ENCODE peak calls at places on chromosomes 2 and 18, in six cellular contexts. T is right atrium auricular region, A is ovary, D is esophagus squamous epithelium, V is RWPE2, F is right cardiac atrium. Y is an unnamed sample. For H3K4me1 and H3K9me3, the result is how much of the 10 kb centered on the place peaks cover.

GRCh38 chr2:240567872-240568677 is at the start of gene RNPEPL1:
- DNase-seq in F (peak), A (peak), D (no peak), V (peak), T (no peak), Y (peak)

GRCh38 chr2:161422812-161423211 is 6.7 kb downstream of the TBR1 start:
- DNase-seq in V (no peak), A (no peak), T (no peak), F (no peak), D (no peak), Y (no peak)

GRCh38 chr2:215843579-215843978 is 169.8 kb downstream of the MREG start:
- DNase-seq in V (no peak), F (peak), A (no peak), T (peak), D (no peak), Y (no peak)

GRCh38 chr18:12944724-12945123 is 3.1 kb upstream of the SEH1L start:
- DNase-seq in F (peak), D (no peak), V (no peak), T (peak), A (no peak), Y (no peak)

GRCh38 chr18:55096261-55097026 is 137.2 kb upstream of the CCDC68 start:
- DNase-seq in F (peak), D (no peak), V (no peak), T (no peak), A (peak), Y (no peak)

GRCh38 chr18:42087876-42088275 is 132.8 kb downstream of the PIK3C3 start:
- DNase-seq in D (no peak), F (no peak), A (no peak), V (no peak), T (no peak), Y (no peak)

GRCh38 chr2:186170693-186171092 is 315.4 kb upstream of the ZC3H15 start:
- DNase-seq in D (no peak), F (no peak), A (no peak), T (no peak), V (no peak), Y (no peak)

GRCh38 chr2:71423817-71424420 is 29.4 kb upstream of the DYSF start:
- DNase-seq in D (no peak), V (no peak), F (no peak), T (no peak), A (no peak), Y (no peak)

GRCh38 chr18:59514193-59514592 is 155.1 kb upstream of the LMAN1 start:
- DNase-seq in A (peak), F (peak), T (peak), D (no peak), V (no peak), Y (no peak)

GRCh38 chr18:63578357-63578958 is 8.7 kb upstream of the SERPINB13 start:
- DNase-seq in D (no peak), T (no peak), A (no peak), F (no peak), V (no peak), Y (no peak)

GRCh38 chr2:172734711-172735645 is 667 bp upstream of the RAPGEF4 start:
- DNase-seq in D (no peak), F (no peak), T (no peak), A (no peak), V (no peak), Y (no peak)

GRCh38 chr2:54233832-54234649 is 22.0 kb downstream of the TSPYL6 start:
- DNase-seq in A (no peak), D (no peak), T (no peak), V (no peak), F (no peak), Y (no peak)

GRCh38 chr2:162482463-162482862 is 138.5 kb downstream of the GCA start:
- DNase-seq in F (no peak), D (no peak), A (no peak), V (no peak), T (no peak), Y (no peak)

GRCh38 chr18:63070750-63071502 is 248.6 kb downstream of the BCL2 start:
- DNase-seq in D (no peak), F (no peak), A (no peak), V (no peak), T (no peak), Y (no peak)

GRCh38 chr2:195406886-195407603 is 250.0 kb upstream of the SLC39A10 start:
- DNase-seq in F (no peak), A (no peak), T (no peak), V (no peak), D (no peak), Y (no peak)

GRCh38 chr2:144624451-144624850 is 104.5 kb upstream of the ZEB2 start:
- DNase-seq in F (no peak), V (no peak), T (no peak), A (no peak), D (no peak), Y (no peak)

GRCh38 chr2:220005362-220005761 is 377.9 kb downstream of the SLC4A3 start:
- DNase-seq in T (no peak), A (no peak), V (no peak), F (no peak), D (no peak), Y (no peak)

GRCh38 chr18:75407468-75408437 is 19.8 kb downstream of the SMIM21 start:
- DNase-seq in A (no peak), D (no peak), F (no peak), V (no peak), T (no peak), Y (no peak)

GRCh38 chr18:54679318-54680149 is 88.5 kb downstream of the DYNAP start:
- DNase-seq in F (no peak), D (no peak), A (no peak), T (no peak), V (no peak), Y (no peak)

GRCh38 chr2:1572638-1573037 is 159.4 kb downstream of the TPO start:
- DNase-seq in T (peak), F (peak), D (no peak), V (peak), A (no peak), Y (no peak)

GRCh38 chr2:19746611-19747309 is 155.0 kb downstream of the TTC32 start:
- DNase-seq in A (no peak), T (peak), F (no peak), D (no peak), V (no peak), Y (no peak)

GRCh38 chr2:4653989-4654388 is 950.6 kb downstream of the DCDC2C start:
- DNase-seq in T (no peak), V (no peak), A (no peak), F (no peak), D (no peak), Y (no peak)

GRCh38 chr2:204180671-204181070 is 244.1 kb downstream of the ICOS start:
- DNase-seq in T (no peak), A (no peak), V (no peak), D (no peak), F (no peak), Y (no peak)

GRCh38 chr2:30226144-30227032 is 4.9 kb upstream of the LBH start:
- DNase-seq in D (no peak), F (no peak), A (peak), T (no peak), V (no peak), Y (no peak)

GRCh38 chr2:64658269-64658668 is 4.6 kb upstream of the SERTAD2 start:
- DNase-seq in F (no peak), T (no peak), D (no peak), V (no peak), A (no peak), Y (no peak)

GRCh38 chr2:214830794-214831346 is 21.4 kb upstream of the BARD1 start:
- DNase-seq in V (no peak), A (no peak), D (no peak), F (no peak), T (no peak), Y (no peak)

GRCh38 chr2:186912979-186913378 is 64.0 kb upstream of the ZSWIM2 start:
- DNase-seq in F (no peak), D (no peak), V (no peak), A (no peak), T (no peak), Y (no peak)

GRCh38 chr2:180196419-180196977 is 189.4 kb upstream of the CWC22 start:
- DNase-seq in F (no peak), V (no peak), D (no peak), A (no peak), T (no peak), Y (no peak)

GRCh38 chr2:104854507-104855173 is 725 bp downstream of the POU3F3 start:
- DNase-seq in D (no peak), A (no peak), V (no peak), F (peak), T (no peak), Y (no peak)

DNA sequence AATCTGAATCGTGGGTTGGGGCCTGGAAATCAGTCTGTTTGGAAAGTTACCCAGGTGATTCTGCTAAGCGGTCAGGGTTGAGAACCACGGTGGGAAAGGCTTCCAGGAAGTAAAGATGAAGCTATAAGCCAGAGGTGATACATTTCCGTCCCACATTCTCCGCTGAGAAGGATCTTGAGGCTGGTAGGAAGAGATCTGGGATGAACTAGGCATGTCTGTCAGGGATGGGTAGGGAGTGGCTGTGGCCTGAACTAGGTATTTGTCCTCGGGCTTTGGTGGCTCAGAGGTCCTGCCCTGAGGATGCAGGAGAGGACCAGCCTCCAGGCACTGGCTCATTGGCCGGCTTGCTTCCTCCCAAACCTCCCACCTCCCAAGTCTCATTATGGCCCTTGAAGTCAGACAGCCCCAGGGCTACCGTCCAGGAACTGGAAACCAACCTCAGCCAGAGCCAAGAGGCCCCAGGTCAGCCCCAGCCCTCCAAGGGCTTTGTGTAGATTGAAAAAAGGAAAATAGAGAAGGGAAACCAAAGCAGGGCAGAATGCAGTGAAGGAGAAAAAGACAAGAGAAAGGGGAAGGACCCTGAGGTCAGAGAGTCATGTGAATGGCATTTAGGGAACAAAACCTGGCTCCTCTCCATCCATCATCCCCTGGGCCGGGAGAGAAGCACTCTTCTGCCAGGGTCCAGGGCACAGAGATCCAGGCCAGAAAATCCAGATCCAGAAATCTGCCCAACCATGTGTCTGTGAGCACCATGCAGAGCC is 119.5 kb downstream of the ZFP36L2 start:
- DNase-seq in D (no peak), V (no peak), F (peak), T (no peak), A (no peak), Y (no peak)
- H3K4me1 ChIP-seq in D (under half), V (under half), F (under half), T (under half), A (under half), Y (under half)

GRCh38 chr2:160091381-160091780 is 29.0 kb upstream of the PLA2R1 start:
- DNase-seq in A (no peak), T (no peak), V (no peak), D (no peak), F (no peak), Y (no peak)
- H3K9me3 ChIP-seq in A (under half), T (under half), V (under half), D (under half), F (under half), Y (under half)

DNA sequence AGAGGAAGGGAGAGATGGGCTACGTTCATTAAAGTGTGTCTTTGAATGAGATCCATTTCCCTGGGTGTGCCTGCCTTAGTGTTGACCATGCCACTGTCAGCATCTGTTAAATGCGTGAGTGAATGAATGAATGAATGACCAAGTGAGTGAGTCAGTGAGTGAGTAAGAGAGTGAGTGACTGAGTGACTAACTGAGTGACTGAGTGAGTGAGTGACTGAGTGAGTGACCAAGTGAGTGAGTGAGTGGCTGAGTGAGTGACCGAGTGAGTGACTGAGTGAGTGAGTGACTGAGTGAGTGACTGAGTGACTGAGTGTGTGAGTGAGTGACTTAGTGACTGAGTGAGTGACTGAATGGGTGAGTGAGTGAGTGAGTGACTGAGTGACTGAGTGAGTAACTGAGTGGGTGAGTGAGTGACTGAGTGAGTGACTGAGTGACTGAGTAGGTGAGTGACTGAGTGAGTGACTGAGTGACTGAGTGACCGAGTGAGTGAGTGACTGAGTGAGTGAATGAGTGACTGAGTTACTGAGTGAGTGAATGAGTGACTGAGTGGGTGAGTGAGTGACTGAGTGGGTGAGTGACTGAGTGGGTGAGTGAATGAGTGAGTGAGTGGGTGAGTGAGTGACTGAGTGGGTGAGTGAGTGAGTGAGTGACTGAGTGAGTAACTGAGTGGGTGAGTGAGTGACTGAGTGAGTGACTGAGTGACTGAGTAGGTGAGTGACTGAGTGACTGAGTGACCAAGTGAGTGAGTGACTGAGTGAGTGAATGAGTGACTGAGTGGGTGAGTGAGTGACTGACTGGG is 11.2 kb downstream of the MAL start:
- DNase-seq in V (no peak), T (no peak), D (no peak), A (no peak), F (no peak), Y (no peak)
- H3K27ac ChIP-seq in V (no peak), T (no peak), D (peak), A (no peak), F (no peak), Y (peak)

GRCh38 chr2:69087211-69087911 is 74.4 kb downstream of the ANTXR1 start:
- DNase-seq in T (no peak), A (no peak), D (no peak), F (no peak), V (no peak), Y (no peak)
- H3K4me1 ChIP-seq in T (under half), A (under half), D (under half), F (under half), V (under half), Y (under half)

GRCh38 chr2:206937519-206937918 is 1.8 kb upstream of the CPO start:
- DNase-seq in D (no peak), F (no peak), V (no peak), T (no peak), A (no peak), Y (no peak)
- H3K9me3 ChIP-seq in D (under half), F (under half), V (under half), T (under half), A (under half), Y (under half)